ENCODE peak calls at places on chromosomes 6 and 20, in seven cellular contexts. W is cardiac muscle cell, Z is DND-41, J is astrocyte of the cerebellum, P is A549, G is GM12865, I is BJ. Q is an unnamed sample.

GRCh38 chr6:164130151-164130550 is 715.6 kb downstream of the QKI start:
- DNase-seq in W (no peak), Z (no peak), J (no peak), P (no peak), G (no peak), I (no peak), Q (no peak)

GRCh38 chr6:80174931-80175572 is 68.6 kb downstream of the BCKDHB start:
- DNase-seq in W (peak; percentile 65), Z (no peak), J (no peak), P (no peak), G (no peak), I (peak; percentile 42), Q (no peak)

GRCh38 chr6:113723182-113723581 is 134.0 kb upstream of the MARCKS start:
- DNase-seq in W (peak; percentile 29), Z (no peak), J (no peak), P (no peak), G (no peak), I (no peak), Q (no peak)

GRCh38 chr6:33426590-33427563 is 7.0 kb downstream of the SYNGAP1 start:
- DNase-seq in W (no peak), Z (no peak), J (no peak), P (peak; percentile 19), G (peak; percentile 36), I (no peak), Q (no peak)

GRCh38 chr20:46057856-46058655 is 29.0 kb downstream of the SLC12A5 start:
- DNase-seq in W (peak; percentile 65), Z (no peak), J (no peak), P (no peak), G (no peak), I (no peak), Q (peak; percentile 69)

GRCh38 chr20:44967207-44967807 is 995 bp downstream of the STK4 start:
- DNase-seq in W (peak; percentile 26), Z (peak; percentile 55), J (no peak), P (no peak), G (peak; percentile 76), I (no peak), Q (no peak)

GRCh38 chr20:61886721-61887658 is 178.7 kb downstream of the TAF4 start:
- DNase-seq in W (peak; percentile 43), Z (peak; percentile 77), J (peak; percentile 20), P (peak; percentile 45), G (peak; percentile 24), I (no peak), Q (no peak)

GRCh38 chr6:148867851-148868250 is 121.0 kb downstream of the UST start:
- DNase-seq in W (no peak), Z (no peak), J (no peak), P (no peak), G (no peak), I (no peak), Q (no peak)

GRCh38 chr6:31477521-31477920 is 20.4 kb upstream of the MICB start:
- DNase-seq in W (no peak), Z (no peak), J (no peak), P (no peak), G (no peak), I (no peak), Q (no peak)

GRCh38 chr6:3032986-3033385 is 33.3 kb downstream of the NQO2 start:
- DNase-seq in W (no peak), Z (no peak), J (no peak), P (no peak), G (no peak), I (no peak), Q (no peak)

GRCh38 chr6:104956663-104957294 is at the start of gene LIN28B:
- DNase-seq in W (no peak), Z (no peak), J (no peak), P (no peak), G (no peak), I (no peak), Q (no peak)

GRCh38 chr6:6751615-6752014 is 163.1 kb downstream of the LY86 start:
- DNase-seq in W (no peak), Z (peak; percentile 33), J (no peak), P (no peak), G (peak; percentile 41), I (no peak), Q (no peak)

GRCh38 chr6:140078552-140079126 is 704.2 kb upstream of the CITED2 start:
- DNase-seq in W (peak; percentile 96), Z (no peak), J (peak; percentile 89), P (no peak), G (no peak), I (peak; percentile 94), Q (no peak)

GRCh38 chr20:37323985-37324384 is 22.0 kb upstream of the SRC start:
- DNase-seq in W (peak; percentile 68), Z (no peak), J (no peak), P (no peak), G (no peak), I (peak; percentile 88), Q (no peak)

GRCh38 chr6:133136177-133136896 is 104.8 kb upstream of the EYA4 start:
- DNase-seq in W (no peak), Z (no peak), J (peak; percentile 59), P (no peak), G (no peak), I (no peak), Q (no peak)

DNA sequence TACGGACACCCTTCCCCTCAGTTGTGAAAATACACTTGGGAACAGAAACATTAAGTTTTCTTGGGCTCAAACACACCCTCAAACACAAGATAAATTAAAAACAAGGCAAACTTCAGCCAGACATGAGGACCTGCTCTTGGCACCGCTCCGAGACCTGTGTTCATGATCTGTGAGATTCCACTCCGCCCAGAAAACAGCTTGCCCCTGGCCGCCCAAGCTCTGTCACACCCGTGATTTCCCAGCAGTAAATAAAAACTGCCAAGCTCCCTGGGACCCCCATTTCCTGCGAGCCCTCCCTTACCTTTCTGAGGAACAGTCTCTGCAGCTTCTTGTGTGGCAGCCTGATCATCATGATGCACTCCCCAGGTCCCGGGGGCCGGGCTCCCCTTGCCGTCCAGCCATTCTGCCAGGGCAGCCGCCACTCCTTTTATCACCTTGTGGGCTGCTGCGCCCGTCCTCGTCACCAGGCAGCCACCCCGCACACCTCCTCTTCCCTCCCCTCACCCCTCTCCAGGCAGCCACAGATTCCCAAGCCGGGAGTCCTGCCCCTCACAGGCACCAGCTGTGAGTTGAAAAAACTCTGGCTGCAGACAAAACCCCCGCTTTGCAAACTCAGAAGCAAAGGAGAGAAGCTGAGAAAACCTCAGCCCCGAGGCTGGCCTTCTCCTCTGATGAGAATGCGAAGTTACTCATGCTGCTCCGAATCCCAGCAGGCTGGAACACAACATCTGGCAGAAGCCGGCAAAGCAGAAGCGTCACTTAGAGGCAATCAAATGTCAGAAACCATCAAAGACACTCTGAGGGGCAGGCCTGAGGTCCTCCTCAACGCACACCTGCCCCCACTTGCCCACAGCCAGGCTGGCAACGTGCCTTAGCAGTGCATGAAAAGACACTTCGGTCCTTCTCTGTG is 130.4 kb upstream of the RPS6KA2 start:
- DNase-seq in W (peak; percentile 35), Z (peak; percentile 24), J (no peak), P (no peak), G (no peak), I (no peak), Q (no peak)
- H3K4me3 ChIP-seq in W (no peak overlapping the region), Z (no peak overlapping the region), J (peak overlapping the region; percentile 23), P (no peak overlapping the region), G (no peak overlapping the region), I (no peak overlapping the region), Q (no peak overlapping the region)

GRCh38 chr6:137413482-137413881 is 80.7 kb downstream of the OLIG3 start:
- DNase-seq in W (no peak), Z (no peak), J (no peak), P (no peak), G (no peak), I (no peak), Q (no peak)

GRCh38 chr6:137415834-137416190 is 78.4 kb downstream of the OLIG3 start:
- DNase-seq in W (no peak), Z (no peak), J (no peak), P (no peak), G (no peak), I (no peak), Q (no peak)

GRCh38 chr6:137414599-137414998 is 79.6 kb downstream of the OLIG3 start:
- DNase-seq in W (no peak), Z (no peak), J (no peak), P (no peak), G (no peak), I (no peak), Q (no peak)

GRCh38 chr6:137416376-137417109 is 77.7 kb downstream of the OLIG3 start:
- DNase-seq in W (peak; percentile 88), Z (no peak), J (no peak), P (no peak), G (no peak), I (no peak), Q (no peak)

GRCh38 chr6:137415127-137415833 is 78.9 kb downstream of the OLIG3 start:
- DNase-seq in W (peak; percentile 80), Z (no peak), J (peak; percentile 53), P (no peak), G (peak; percentile 76), I (peak; percentile 8), Q (no peak)
- TF ChIP-seq CTCF in W (peak; percentile 81), Z (peak; percentile 3), J (peak; percentile 81), P (no peak), G (peak; percentile 76), I (peak; percentile 81), Q (peak; percentile 62)

GRCh38 chr6:34526992-34527728 is 29.0 kb downstream of the SPDEF start:
- DNase-seq in W (peak; percentile 95), Z (peak; percentile 90), J (peak; percentile 68), P (peak; percentile 85), G (peak; percentile 96), I (peak; percentile 17), Q (peak; percentile 96)

GRCh38 chr6:34527751-34528670 is 28.1 kb downstream of the SPDEF start:
- DNase-seq in W (no peak), Z (no peak), J (no peak), P (no peak), G (no peak), I (no peak), Q (no peak)

GRCh38 chr6:34525431-34526175 is 30.5 kb downstream of the SPDEF start:
- DNase-seq in W (no peak), Z (no peak), J (no peak), P (no peak), G (no peak), I (no peak), Q (no peak)

GRCh38 chr6:34524989-34525388 is 31.1 kb downstream of the SPDEF start:
- DNase-seq in W (no peak), Z (no peak), J (no peak), P (no peak), G (no peak), I (no peak), Q (no peak)

GRCh38 chr6:34526241-34526972 is 29.7 kb downstream of the SPDEF start:
- DNase-seq in W (no peak), Z (no peak), J (no peak), P (no peak), G (no peak), I (no peak), Q (no peak)
- H3K4me3 ChIP-seq in W (peak overlapping the region; percentile 11), Z (no peak overlapping the region), J (peak overlapping the region; percentile 5), P (peak overlapping the region; percentile 26), G (peak overlapping the region; percentile 30), I (no peak overlapping the region), Q (peak overlapping the region; percentile 40)

GRCh38 chr6:18997375-18997826 is 610.3 kb downstream of the RNF144B start:
- DNase-seq in W (peak; percentile 70), Z (no peak), J (peak; percentile 47), P (peak; percentile 5), G (peak; percentile 52), I (no peak), Q (no peak)
- TF ChIP-seq CTCF in W (peak; percentile 73), Z (peak; percentile 62), J (peak; percentile 85), P (peak; percentile 38), G (peak; percentile 61), I (peak; percentile 63), Q (peak; percentile 42)

Q was measured in ascending aorta.